ENCODE peak calls at places on chromosomes 6 and 20, in six cellular contexts. E, S, A, C, M and O are unnamed samples.

GRCh38 chr6:23357185-23357745 is 768.8 kb upstream of the NRSN1 start:
- DNase-seq in A (no peak), E (no peak), S (no peak), M (no peak), C (no peak), O (no peak)

GRCh38 chr6:166498228-166498627 is 88.2 kb downstream of the RAMACL start:
- DNase-seq in E (no peak), S (no peak), M (no peak), C (no peak), A (no peak), O (no peak)

GRCh38 chr20:13271098-13271497 is 50.0 kb downstream of the ISM1 start:
- DNase-seq in S (no peak), C (no peak), M (no peak), A (no peak), E (no peak), O (no peak)

GRCh38 chr6:12884983-12885382 is 168.4 kb downstream of the PHACTR1 start:
- DNase-seq in S (no peak), M (no peak), E (no peak), A (no peak), C (no peak), O (no peak)

GRCh38 chr6:14210663-14211595 is 93.4 kb downstream of the CD83 start:
- DNase-seq in S (peak), C (peak), M (peak), E (peak), A (peak), O (peak)

GRCh38 chr6:167409689-167410088 is 84.8 kb downstream of the TTLL2 start:
- DNase-seq in M (no peak), E (no peak), A (no peak), C (no peak), S (no peak), O (peak)

GRCh38 chr6:45650527-45651135 is 272.9 kb upstream of the SUPT3H start:
- DNase-seq in M (no peak), C (no peak), E (peak), S (peak), A (peak), O (no peak)

GRCh38 chr6:107670792-107671199 is 153.3 kb downstream of the SCML4 start:
- DNase-seq in A (peak), C (no peak), S (peak), E (peak), M (no peak), O (no peak)

GRCh38 chr6:111355156-111355555 is 127.9 kb downstream of the REV3L start:
- DNase-seq in E (no peak), C (no peak), M (no peak), S (no peak), A (no peak), O (no peak)

GRCh38 chr20:57714409-57715267 is 4.8 kb upstream of the PMEPA1 start:
- DNase-seq in A (no peak), E (peak), M (no peak), C (no peak), S (peak), O (no peak)

DNA sequence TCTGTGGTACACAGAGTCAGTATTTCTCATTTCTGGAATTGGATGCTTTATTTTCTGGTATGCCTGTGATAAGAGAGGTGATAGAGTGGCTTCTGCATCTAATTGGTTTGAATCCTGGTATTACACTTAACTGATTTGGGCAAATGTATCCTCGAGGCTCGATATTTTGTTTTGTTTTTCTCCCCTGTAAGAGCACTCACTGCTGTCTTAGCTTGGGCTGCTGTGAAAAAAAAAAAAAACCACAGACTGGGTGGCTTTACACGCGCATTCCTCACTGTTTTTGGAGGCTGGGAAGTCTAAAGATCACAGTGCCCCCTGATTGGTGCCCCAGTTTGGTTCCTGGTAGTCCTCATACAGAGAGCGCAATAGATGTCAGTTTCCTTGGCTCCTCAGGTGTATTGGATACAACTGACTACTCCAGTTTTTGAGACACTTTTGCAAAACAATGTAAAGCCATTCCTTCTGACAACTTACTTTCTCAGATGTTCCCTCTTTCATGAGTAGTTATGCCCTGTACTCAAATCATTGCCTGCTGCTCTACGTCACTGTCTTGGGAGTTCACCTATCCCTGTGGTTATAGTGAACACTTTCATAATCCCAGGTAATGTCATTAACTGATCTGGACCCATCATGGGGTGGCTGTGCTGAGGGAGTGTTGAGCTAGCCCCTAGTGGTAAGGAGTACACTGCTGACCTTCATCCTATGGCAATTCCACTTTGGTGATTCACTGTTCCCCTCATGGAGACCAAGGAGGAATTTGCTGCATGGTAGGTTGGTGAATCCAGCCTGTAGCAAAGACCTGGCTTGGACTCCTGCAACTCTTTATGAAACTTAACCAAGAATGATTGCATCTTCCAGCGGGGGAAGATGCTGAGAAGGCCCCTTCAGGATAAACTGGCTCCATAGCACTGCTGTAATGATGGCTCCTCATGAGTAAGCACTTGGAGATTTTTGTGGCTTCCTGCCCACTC is 3.5 kb upstream of the ACAT2 start:
- DNase-seq in E (peak), M (no peak), C (no peak), S (peak), A (peak), O (peak)
- H3K23ac ChIP-seq in E (no peak), M (no peak), C (no peak), S (no peak), A (no peak), O (no peak)

GRCh38 chr20:22404609-22405170 is 179.7 kb downstream of the FOXA2 start:
- DNase-seq in M (no peak), C (no peak), S (no peak), A (no peak), E (no peak), O (no peak)
- H3K23ac ChIP-seq in M (no peak), C (no peak), S (no peak), A (no peak), E (no peak), O (no peak)

GRCh38 chr20:3680701-3681351 is 984 bp downstream of the ADAM33 start:
- DNase-seq in A (no peak), S (no peak), M (no peak), C (no peak), E (peak), O (no peak)
- H3K23ac ChIP-seq in A (no peak), S (peak), M (no peak), C (no peak), E (no peak), O (no peak)

DNA sequence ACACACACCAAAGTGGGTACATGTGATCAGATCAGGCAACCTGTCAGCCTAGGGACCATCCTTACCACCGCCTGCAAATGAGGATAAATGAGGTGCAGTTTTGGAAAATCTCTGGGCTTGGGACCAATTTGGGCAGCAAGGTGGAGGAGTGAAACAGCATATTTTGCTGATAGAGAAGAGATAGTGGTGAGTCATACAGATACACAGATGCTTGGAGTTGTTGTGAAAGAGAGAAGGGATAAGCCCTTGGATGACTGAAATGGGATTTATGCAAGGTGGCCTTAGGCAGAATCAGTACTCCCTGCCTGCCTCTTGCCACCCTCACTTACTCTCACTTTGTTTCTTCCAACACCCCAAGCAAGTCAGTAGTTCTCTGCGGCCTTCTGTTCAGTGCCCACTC is 34.7 kb downstream of the BMP2 start:
- DNase-seq in E (peak), A (no peak), S (no peak), M (no peak), C (no peak), O (no peak)
- H3K23ac ChIP-seq in E (no peak), A (no peak), S (no peak), M (no peak), C (no peak), O (no peak)

GRCh38 chr6:165243801-165244200 is 65.6 kb downstream of the C6orf118 start:
- DNase-seq in S (no peak), M (no peak), E (no peak), A (no peak), C (no peak), O (no peak)
- H3K23ac ChIP-seq in S (no peak), M (no peak), E (no peak), A (no peak), C (no peak), O (no peak)

GRCh38 chr6:119322034-119322433 is 27.5 kb downstream of the MAN1A1 start:
- DNase-seq in M (no peak), E (no peak), C (no peak), S (no peak), A (no peak), O (no peak)
- H3K23ac ChIP-seq in M (no peak), E (no peak), C (no peak), S (no peak), A (no peak), O (no peak)

GRCh38 chr20:6053776-6054688 is at the start of gene LRRN4:
- DNase-seq in A (peak), S (peak), M (peak), E (peak), C (no peak), O (peak)
- H3K23ac ChIP-seq in A (no peak), S (no peak), M (no peak), E (no peak), C (no peak), O (no peak)

GRCh38 chr6:364609-365540 is 26.7 kb upstream of the IRF4 start:
- DNase-seq in C (no peak), M (no peak), E (no peak), S (no peak), A (no peak), O (no peak)

GRCh38 chr6:366389-366788 is 25.2 kb upstream of the IRF4 start:
- DNase-seq in M (no peak), S (no peak), E (no peak), A (no peak), C (no peak), O (no peak)

GRCh38 chr6:365835-366234 is 25.7 kb upstream of the IRF4 start:
- DNase-seq in A (peak), S (no peak), C (no peak), E (no peak), M (no peak), O (no peak)

GRCh38 chr6:367891-368630 is 23.5 kb upstream of the IRF4 start:
- DNase-seq in C (no peak), M (no peak), S (no peak), E (no peak), A (no peak), O (no peak)

DNA sequence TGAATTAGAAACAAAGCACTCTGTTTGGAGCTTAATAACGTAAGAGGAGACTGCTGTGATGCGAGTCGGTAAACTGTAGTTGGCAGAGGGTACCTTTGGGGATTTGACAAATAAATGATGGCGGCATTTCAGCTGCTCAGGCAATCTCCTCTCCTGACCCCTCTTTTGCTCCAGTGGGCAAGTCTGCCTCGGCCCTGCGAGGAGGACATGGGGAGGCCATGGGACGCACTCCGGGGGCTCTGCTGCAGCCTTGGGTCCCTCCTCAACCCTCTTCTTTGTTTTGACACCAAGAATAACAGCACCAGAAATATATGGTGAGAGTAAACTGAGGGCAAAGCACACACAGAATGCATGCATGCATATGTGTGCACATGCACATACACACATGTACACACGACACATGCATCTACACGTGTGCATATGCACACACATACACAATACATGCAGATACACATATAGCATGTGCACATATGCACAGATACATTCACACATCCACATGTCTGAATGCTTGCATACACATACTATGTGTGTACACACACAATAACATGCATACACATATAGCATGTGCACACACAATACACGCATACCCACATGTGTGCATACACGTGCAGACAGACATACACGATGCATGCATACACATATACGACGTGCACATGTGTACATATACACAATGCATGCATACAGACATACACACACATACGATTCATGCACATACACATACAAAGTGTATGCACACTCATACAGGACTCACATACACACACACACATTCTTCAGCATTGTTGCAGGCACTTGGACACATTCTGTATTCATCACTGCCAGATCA is 24.4 kb upstream of the IRF4 start:
- DNase-seq in M (no peak), S (no peak), A (no peak), C (no peak), E (no peak), O (no peak)
- H3K23ac ChIP-seq in M (no peak), S (no peak), A (no peak), C (no peak), E (no peak), O (no peak)